ENCODE peak calls at places on chromosomes 6 and 20, in ten cellular contexts. One of them, this sample, is unnamed.

GRCh38 chr6:105779113-105779512 is 307.0 kb upstream of the PRDM1 start:
- DNase-seq in NCI-H446: no peak
- DNase-seq in adrenal gland: no peak
- DNase-seq in brain microvascular endothelial cell: no peak
- DNase-seq in stimulated activated CD4-positive, alpha-beta T cell treated with anti-CD3 and anti-CD28 coated beads, Interleukin-4, amount 100 ng/mL, for 48 hours: no peak
- DNase-seq in stromal cell of bone marrow: no peak
- DNase-seq in cardiac muscle cell: no peak
- DNase-seq in Karpas-422: no peak
- DNase-seq in LoVo: no peak
- DNase-seq in activated CD8-positive, alpha-beta memory T cell treated with anti-CD3 and anti-CD28 coated beads, Interleukin-2, amount 50 U/mL, for 4 hours: no peak
- DNase-seq in this sample: no peak

GRCh38 chr20:32119734-32120133 is 10.2 kb downstream of the TM9SF4 start:
- DNase-seq in NCI-H446: no peak
- DNase-seq in adrenal gland: no peak
- DNase-seq in brain microvascular endothelial cell: no peak
- DNase-seq in stimulated activated CD4-positive, alpha-beta T cell treated with anti-CD3 and anti-CD28 coated beads, Interleukin-4, amount 100 ng/mL, for 48 hours: no peak
- DNase-seq in stromal cell of bone marrow: no peak
- DNase-seq in cardiac muscle cell: no peak
- DNase-seq in Karpas-422: no peak
- DNase-seq in LoVo: no peak
- DNase-seq in activated CD8-positive, alpha-beta memory T cell treated with anti-CD3 and anti-CD28 coated beads, Interleukin-2, amount 50 U/mL, for 4 hours: no peak
- DNase-seq in this sample: no peak

GRCh38 chr6:112690497-112691202 is 343.5 kb downstream of the RFPL4B start:
- DNase-seq in NCI-H446: no peak
- DNase-seq in adrenal gland: no peak
- DNase-seq in brain microvascular endothelial cell: no peak
- DNase-seq in stimulated activated CD4-positive, alpha-beta T cell treated with anti-CD3 and anti-CD28 coated beads, Interleukin-4, amount 100 ng/mL, for 48 hours: no peak
- DNase-seq in stromal cell of bone marrow: no peak
- DNase-seq in cardiac muscle cell: peak
- DNase-seq in Karpas-422: no peak
- DNase-seq in LoVo: no peak
- DNase-seq in activated CD8-positive, alpha-beta memory T cell treated with anti-CD3 and anti-CD28 coated beads, Interleukin-2, amount 50 U/mL, for 4 hours: no peak
- DNase-seq in this sample: no peak

GRCh38 chr20:44489931-44490330 is 14.3 kb downstream of the TTPAL start:
- DNase-seq in NCI-H446: no peak
- DNase-seq in adrenal gland: no peak
- DNase-seq in brain microvascular endothelial cell: no peak
- DNase-seq in stimulated activated CD4-positive, alpha-beta T cell treated with anti-CD3 and anti-CD28 coated beads, Interleukin-4, amount 100 ng/mL, for 48 hours: no peak
- DNase-seq in stromal cell of bone marrow: no peak
- DNase-seq in cardiac muscle cell: no peak
- DNase-seq in Karpas-422: no peak
- DNase-seq in LoVo: no peak
- DNase-seq in activated CD8-positive, alpha-beta memory T cell treated with anti-CD3 and anti-CD28 coated beads, Interleukin-2, amount 50 U/mL, for 4 hours: no peak
- DNase-seq in this sample: no peak

GRCh38 chr6:132023490-132023889 is 72.3 kb upstream of the CCN2 start:
- DNase-seq in NCI-H446: no peak
- DNase-seq in adrenal gland: no peak
- DNase-seq in brain microvascular endothelial cell: peak
- DNase-seq in stimulated activated CD4-positive, alpha-beta T cell treated with anti-CD3 and anti-CD28 coated beads, Interleukin-4, amount 100 ng/mL, for 48 hours: no peak
- DNase-seq in stromal cell of bone marrow: no peak
- DNase-seq in cardiac muscle cell: no peak
- DNase-seq in Karpas-422: no peak
- DNase-seq in LoVo: no peak
- DNase-seq in activated CD8-positive, alpha-beta memory T cell treated with anti-CD3 and anti-CD28 coated beads, Interleukin-2, amount 50 U/mL, for 4 hours: no peak
- DNase-seq in this sample: no peak

GRCh38 chr6:18265099-18265372 is 706 bp upstream of the DEK start:
- DNase-seq in NCI-H446: no peak
- DNase-seq in adrenal gland: no peak
- DNase-seq in brain microvascular endothelial cell: no peak
- DNase-seq in stimulated activated CD4-positive, alpha-beta T cell treated with anti-CD3 and anti-CD28 coated beads, Interleukin-4, amount 100 ng/mL, for 48 hours: no peak
- DNase-seq in stromal cell of bone marrow: no peak
- DNase-seq in cardiac muscle cell: no peak
- DNase-seq in Karpas-422: no peak
- DNase-seq in LoVo: no peak
- DNase-seq in activated CD8-positive, alpha-beta memory T cell treated with anti-CD3 and anti-CD28 coated beads, Interleukin-2, amount 50 U/mL, for 4 hours: no peak
- DNase-seq in this sample: no peak

GRCh38 chr6:122799916-122800701 is 11.1 kb downstream of the SMPDL3A start:
- DNase-seq in NCI-H446: no peak
- DNase-seq in adrenal gland: no peak
- DNase-seq in brain microvascular endothelial cell: peak
- DNase-seq in stimulated activated CD4-positive, alpha-beta T cell treated with anti-CD3 and anti-CD28 coated beads, Interleukin-4, amount 100 ng/mL, for 48 hours: no peak
- DNase-seq in stromal cell of bone marrow: no peak
- DNase-seq in cardiac muscle cell: no peak
- DNase-seq in Karpas-422: no peak
- DNase-seq in LoVo: peak
- DNase-seq in activated CD8-positive, alpha-beta memory T cell treated with anti-CD3 and anti-CD28 coated beads, Interleukin-2, amount 50 U/mL, for 4 hours: no peak
- DNase-seq in this sample: no peak

GRCh38 chr20:25309395-25310267 is 61.7 kb downstream of the PYGB start:
- DNase-seq in NCI-H446: no peak
- DNase-seq in adrenal gland: peak
- DNase-seq in brain microvascular endothelial cell: peak
- DNase-seq in stimulated activated CD4-positive, alpha-beta T cell treated with anti-CD3 and anti-CD28 coated beads, Interleukin-4, amount 100 ng/mL, for 48 hours: no peak
- DNase-seq in stromal cell of bone marrow: peak
- DNase-seq in cardiac muscle cell: peak
- DNase-seq in Karpas-422: no peak
- DNase-seq in LoVo: peak
- DNase-seq in activated CD8-positive, alpha-beta memory T cell treated with anti-CD3 and anti-CD28 coated beads, Interleukin-2, amount 50 U/mL, for 4 hours: no peak
- DNase-seq in this sample: no peak

GRCh38 chr6:112694986-112695385 is 347.9 kb downstream of the RFPL4B start:
- DNase-seq in NCI-H446: no peak
- DNase-seq in adrenal gland: no peak
- DNase-seq in brain microvascular endothelial cell: no peak
- DNase-seq in stimulated activated CD4-positive, alpha-beta T cell treated with anti-CD3 and anti-CD28 coated beads, Interleukin-4, amount 100 ng/mL, for 48 hours: no peak
- DNase-seq in stromal cell of bone marrow: peak
- DNase-seq in cardiac muscle cell: no peak
- DNase-seq in Karpas-422: no peak
- DNase-seq in LoVo: no peak
- DNase-seq in activated CD8-positive, alpha-beta memory T cell treated with anti-CD3 and anti-CD28 coated beads, Interleukin-2, amount 50 U/mL, for 4 hours: no peak
- DNase-seq in this sample: no peak

GRCh38 chr6:143337201-143337949 is 113.1 kb downstream of the ADAT2 start:
- DNase-seq in NCI-H446: no peak
- DNase-seq in adrenal gland: peak
- DNase-seq in brain microvascular endothelial cell: no peak
- DNase-seq in stimulated activated CD4-positive, alpha-beta T cell treated with anti-CD3 and anti-CD28 coated beads, Interleukin-4, amount 100 ng/mL, for 48 hours: peak
- DNase-seq in stromal cell of bone marrow: no peak
- DNase-seq in cardiac muscle cell: peak
- DNase-seq in Karpas-422: peak
- DNase-seq in LoVo: no peak
- DNase-seq in activated CD8-positive, alpha-beta memory T cell treated with anti-CD3 and anti-CD28 coated beads, Interleukin-2, amount 50 U/mL, for 4 hours: peak
- DNase-seq in this sample: peak

GRCh38 chr20:54173653-54174451 is at the start of gene CYP24A1:
- DNase-seq in NCI-H446: no peak
- DNase-seq in adrenal gland: no peak
- DNase-seq in brain microvascular endothelial cell: no peak
- DNase-seq in stimulated activated CD4-positive, alpha-beta T cell treated with anti-CD3 and anti-CD28 coated beads, Interleukin-4, amount 100 ng/mL, for 48 hours: no peak
- DNase-seq in stromal cell of bone marrow: no peak
- DNase-seq in cardiac muscle cell: peak
- DNase-seq in Karpas-422: no peak
- DNase-seq in LoVo: no peak
- DNase-seq in activated CD8-positive, alpha-beta memory T cell treated with anti-CD3 and anti-CD28 coated beads, Interleukin-2, amount 50 U/mL, for 4 hours: no peak
- DNase-seq in this sample: no peak

GRCh38 chr20:51480507-51481270 is 61.8 kb downstream of the NFATC2 start:
- DNase-seq in NCI-H446: no peak
- DNase-seq in adrenal gland: no peak
- DNase-seq in brain microvascular endothelial cell: no peak
- DNase-seq in stimulated activated CD4-positive, alpha-beta T cell treated with anti-CD3 and anti-CD28 coated beads, Interleukin-4, amount 100 ng/mL, for 48 hours: peak
- DNase-seq in stromal cell of bone marrow: no peak
- DNase-seq in cardiac muscle cell: no peak
- DNase-seq in Karpas-422: no peak
- DNase-seq in LoVo: no peak
- DNase-seq in activated CD8-positive, alpha-beta memory T cell treated with anti-CD3 and anti-CD28 coated beads, Interleukin-2, amount 50 U/mL, for 4 hours: peak
- DNase-seq in this sample: peak

GRCh38 chr6:131269565-131270391 is 134.5 kb downstream of the AKAP7 start:
- DNase-seq in NCI-H446: no peak
- DNase-seq in adrenal gland: no peak
- DNase-seq in brain microvascular endothelial cell: no peak
- DNase-seq in stimulated activated CD4-positive, alpha-beta T cell treated with anti-CD3 and anti-CD28 coated beads, Interleukin-4, amount 100 ng/mL, for 48 hours: no peak
- DNase-seq in stromal cell of bone marrow: no peak
- DNase-seq in cardiac muscle cell: no peak
- DNase-seq in Karpas-422: no peak
- DNase-seq in LoVo: no peak
- DNase-seq in activated CD8-positive, alpha-beta memory T cell treated with anti-CD3 and anti-CD28 coated beads, Interleukin-2, amount 50 U/mL, for 4 hours: no peak
- DNase-seq in this sample: no peak

GRCh38 chr6:11277275-11278206 is 45.1 kb upstream of the NEDD9 start:
- DNase-seq in NCI-H446: no peak
- DNase-seq in adrenal gland: no peak
- DNase-seq in brain microvascular endothelial cell: peak
- DNase-seq in stimulated activated CD4-positive, alpha-beta T cell treated with anti-CD3 and anti-CD28 coated beads, Interleukin-4, amount 100 ng/mL, for 48 hours: no peak
- DNase-seq in stromal cell of bone marrow: no peak
- DNase-seq in cardiac muscle cell: peak
- DNase-seq in Karpas-422: no peak
- DNase-seq in LoVo: peak
- DNase-seq in activated CD8-positive, alpha-beta memory T cell treated with anti-CD3 and anti-CD28 coated beads, Interleukin-2, amount 50 U/mL, for 4 hours: no peak
- DNase-seq in this sample: peak

GRCh38 chr6:96522469-96523009 is 933 bp downstream of the UFL1 start:
- DNase-seq in NCI-H446: no peak
- DNase-seq in adrenal gland: no peak
- DNase-seq in brain microvascular endothelial cell: peak
- DNase-seq in stimulated activated CD4-positive, alpha-beta T cell treated with anti-CD3 and anti-CD28 coated beads, Interleukin-4, amount 100 ng/mL, for 48 hours: no peak
- DNase-seq in stromal cell of bone marrow: peak
- DNase-seq in cardiac muscle cell: peak
- DNase-seq in Karpas-422: peak
- DNase-seq in LoVo: peak
- DNase-seq in activated CD8-positive, alpha-beta memory T cell treated with anti-CD3 and anti-CD28 coated beads, Interleukin-2, amount 50 U/mL, for 4 hours: no peak
- DNase-seq in this sample: no peak

GRCh38 chr20:18805881-18806280 is 7.7 kb upstream of the SCP2D1 start:
- DNase-seq in NCI-H446: no peak
- DNase-seq in adrenal gland: no peak
- DNase-seq in brain microvascular endothelial cell: peak
- DNase-seq in stimulated activated CD4-positive, alpha-beta T cell treated with anti-CD3 and anti-CD28 coated beads, Interleukin-4, amount 100 ng/mL, for 48 hours: no peak
- DNase-seq in stromal cell of bone marrow: no peak
- DNase-seq in cardiac muscle cell: no peak
- DNase-seq in Karpas-422: no peak
- DNase-seq in LoVo: peak
- DNase-seq in activated CD8-positive, alpha-beta memory T cell treated with anti-CD3 and anti-CD28 coated beads, Interleukin-2, amount 50 U/mL, for 4 hours: no peak
- DNase-seq in this sample: no peak

GRCh38 chr20:19211661-19212523 is 550 bp upstream of the SLC24A3 start:
- DNase-seq in NCI-H446: peak
- DNase-seq in adrenal gland: no peak
- DNase-seq in brain microvascular endothelial cell: no peak
- DNase-seq in stimulated activated CD4-positive, alpha-beta T cell treated with anti-CD3 and anti-CD28 coated beads, Interleukin-4, amount 100 ng/mL, for 48 hours: no peak
- DNase-seq in stromal cell of bone marrow: no peak
- DNase-seq in cardiac muscle cell: peak
- DNase-seq in Karpas-422: no peak
- DNase-seq in LoVo: no peak
- DNase-seq in activated CD8-positive, alpha-beta memory T cell treated with anti-CD3 and anti-CD28 coated beads, Interleukin-2, amount 50 U/mL, for 4 hours: no peak
- DNase-seq in this sample: no peak

GRCh38 chr6:82025271-82025670 is 222.3 kb downstream of the IBTK start:
- DNase-seq in NCI-H446: no peak
- DNase-seq in adrenal gland: no peak
- DNase-seq in brain microvascular endothelial cell: no peak
- DNase-seq in stimulated activated CD4-positive, alpha-beta T cell treated with anti-CD3 and anti-CD28 coated beads, Interleukin-4, amount 100 ng/mL, for 48 hours: no peak
- DNase-seq in stromal cell of bone marrow: no peak
- DNase-seq in cardiac muscle cell: no peak
- DNase-seq in Karpas-422: no peak
- DNase-seq in LoVo: no peak
- DNase-seq in activated CD8-positive, alpha-beta memory T cell treated with anti-CD3 and anti-CD28 coated beads, Interleukin-2, amount 50 U/mL, for 4 hours: no peak
- DNase-seq in this sample: no peak

GRCh38 chr20:46484954-46485353 is 28.4 kb downstream of the ZNF334 start:
- DNase-seq in NCI-H446: no peak
- DNase-seq in adrenal gland: no peak
- DNase-seq in brain microvascular endothelial cell: no peak
- DNase-seq in stimulated activated CD4-positive, alpha-beta T cell treated with anti-CD3 and anti-CD28 coated beads, Interleukin-4, amount 100 ng/mL, for 48 hours: no peak
- DNase-seq in stromal cell of bone marrow: no peak
- DNase-seq in cardiac muscle cell: no peak
- DNase-seq in Karpas-422: no peak
- DNase-seq in LoVo: no peak
- DNase-seq in activated CD8-positive, alpha-beta memory T cell treated with anti-CD3 and anti-CD28 coated beads, Interleukin-2, amount 50 U/mL, for 4 hours: no peak
- DNase-seq in this sample: no peak

GRCh38 chr6:28922004-28922840 is 1.6 kb downstream of the TRIM27 start:
- DNase-seq in NCI-H446: no peak
- DNase-seq in adrenal gland: no peak
- DNase-seq in brain microvascular endothelial cell: peak
- DNase-seq in stimulated activated CD4-positive, alpha-beta T cell treated with anti-CD3 and anti-CD28 coated beads, Interleukin-4, amount 100 ng/mL, for 48 hours: no peak
- DNase-seq in stromal cell of bone marrow: no peak
- DNase-seq in cardiac muscle cell: peak
- DNase-seq in Karpas-422: no peak
- DNase-seq in LoVo: peak
- DNase-seq in activated CD8-positive, alpha-beta memory T cell treated with anti-CD3 and anti-CD28 coated beads, Interleukin-2, amount 50 U/mL, for 4 hours: peak
- DNase-seq in this sample: no peak

GRCh38 chr6:18503588-18504231 is 116.6 kb downstream of the RNF144B start:
- DNase-seq in NCI-H446: peak
- DNase-seq in adrenal gland: peak
- DNase-seq in brain microvascular endothelial cell: peak
- DNase-seq in stimulated activated CD4-positive, alpha-beta T cell treated with anti-CD3 and anti-CD28 coated beads, Interleukin-4, amount 100 ng/mL, for 48 hours: no peak
- DNase-seq in stromal cell of bone marrow: peak
- DNase-seq in cardiac muscle cell: peak
- DNase-seq in Karpas-422: peak
- DNase-seq in LoVo: peak
- DNase-seq in activated CD8-positive, alpha-beta memory T cell treated with anti-CD3 and anti-CD28 coated beads, Interleukin-2, amount 50 U/mL, for 4 hours: no peak
- DNase-seq in this sample: no peak

GRCh38 chr6:3615391-3616380 is 135.8 kb downstream of the PXDC1 start:
- DNase-seq in NCI-H446: no peak
- DNase-seq in adrenal gland: no peak
- DNase-seq in brain microvascular endothelial cell: no peak
- DNase-seq in stimulated activated CD4-positive, alpha-beta T cell treated with anti-CD3 and anti-CD28 coated beads, Interleukin-4, amount 100 ng/mL, for 48 hours: no peak
- DNase-seq in stromal cell of bone marrow: no peak
- DNase-seq in cardiac muscle cell: no peak
- DNase-seq in Karpas-422: no peak
- DNase-seq in LoVo: no peak
- DNase-seq in activated CD8-positive, alpha-beta memory T cell treated with anti-CD3 and anti-CD28 coated beads, Interleukin-2, amount 50 U/mL, for 4 hours: no peak
- DNase-seq in this sample: no peak

GRCh38 chr6:156599977-156600647 is 177.1 kb upstream of the ARID1B start:
- DNase-seq in NCI-H446: no peak
- DNase-seq in adrenal gland: no peak
- DNase-seq in brain microvascular endothelial cell: no peak
- DNase-seq in stimulated activated CD4-positive, alpha-beta T cell treated with anti-CD3 and anti-CD28 coated beads, Interleukin-4, amount 100 ng/mL, for 48 hours: no peak
- DNase-seq in stromal cell of bone marrow: no peak
- DNase-seq in cardiac muscle cell: no peak
- DNase-seq in Karpas-422: no peak
- DNase-seq in LoVo: no peak
- DNase-seq in activated CD8-positive, alpha-beta memory T cell treated with anti-CD3 and anti-CD28 coated beads, Interleukin-2, amount 50 U/mL, for 4 hours: no peak
- DNase-seq in this sample: no peak